ENCODE peak calls at places on chromosomes 13 and 19, in six cellular contexts. U is T-helper 1 cell; Z is stimulated activated CD4-positive, alpha-beta T cell treated with anti-CD3 and anti-CD28 coated beads, Interleukin-4, amount 100 ng/mL, for 24 hours; F is AG04450; M is stimulated activated CD8-positive, alpha-beta memory T cell treated with anti-CD3 and anti-CD28 coated beads, Interleukin-7, amount 100 ng/mL, for 4 hours; S is stimulated activated naive CD8-positive, alpha-beta T cell treated with anti-CD3 and anti-CD28 coated beads, Interleukin-15, Interleukin-2, amounts not matched to agents 100 U/mL and 50 U/mL, for 24 hours. W is an unnamed sample.

GRCh38 chr13:80083516-80084085 is 257.3 kb downstream of the SPRY2 start:
- DNase-seq in U (no peak), Z (no peak), F (no peak), M (no peak), S (no peak), W (no peak)

GRCh38 chr19:5803752-5804515 is 933 bp upstream of the NRTN start:
- DNase-seq in U (peak), Z (peak), F (peak), M (peak), S (peak), W (peak)

GRCh38 chr13:108957369-108958012 is 328.1 kb downstream of the MYO16 start:
- DNase-seq in U (no peak), Z (no peak), F (peak), M (no peak), S (no peak), W (no peak)

GRCh38 chr19:3656747-3657394 is 30.3 kb upstream of the CACTIN start:
- DNase-seq in U (no peak), Z (no peak), F (no peak), M (no peak), S (no peak), W (no peak)

GRCh38 chr13:109699628-109700071 is 86.7 kb downstream of the IRS2 start:
- DNase-seq in U (no peak), Z (no peak), F (no peak), M (no peak), S (no peak), W (no peak)

GRCh38 chr13:89496478-89496877 is 1825.3 kb downstream of the SLITRK5 start:
- DNase-seq in U (no peak), Z (no peak), F (no peak), M (no peak), S (no peak), W (no peak)

GRCh38 chr13:24632382-24633121 is 47.7 kb upstream of the ATP12A start:
- DNase-seq in U (no peak), Z (no peak), F (no peak), M (no peak), S (no peak), W (no peak)

GRCh38 chr19:4430760-4431159 is 26.8 kb downstream of the UBXN6 start:
- DNase-seq in U (no peak), Z (no peak), F (no peak), M (no peak), S (no peak), W (peak)

GRCh38 chr19:54352546-54352945 is 12.2 kb downstream of the LAIR1 start:
- DNase-seq in U (no peak), Z (no peak), F (no peak), M (no peak), S (no peak), W (no peak)

GRCh38 chr13:69199664-69200063 is 908.0 kb upstream of the ATXN8OS start:
- DNase-seq in U (no peak), Z (no peak), F (no peak), M (no peak), S (no peak), W (no peak)

GRCh38 chr13:72163671-72164070 is 296.7 kb upstream of the DACH1 start:
- DNase-seq in U (no peak), Z (no peak), F (no peak), M (no peak), S (no peak), W (no peak)

GRCh38 chr19:16562608-16563025 is 9.6 kb downstream of the SLC35E1 start:
- DNase-seq in U (no peak), Z (no peak), F (no peak), M (no peak), S (no peak), W (no peak)

GRCh38 chr19:49129238-49129583 is 9.9 kb downstream of the PPFIA3 start:
- DNase-seq in U (no peak), Z (no peak), F (no peak), M (no peak), S (no peak), W (no peak)

GRCh38 chr13:80054806-80055205 is 286.1 kb downstream of the SPRY2 start:
- DNase-seq in U (no peak), Z (no peak), F (no peak), M (no peak), S (no peak), W (no peak)

GRCh38 chr13:48942131-48942530 is 33.6 kb upstream of the FNDC3A start:
- DNase-seq in U (no peak), Z (no peak), F (peak), M (no peak), S (no peak), W (no peak)

GRCh38 chr19:2097330-2098327 is 914 bp downstream of the IZUMO4 start:
- DNase-seq in U (peak), Z (peak), F (no peak), M (no peak), S (peak), W (peak)

GRCh38 chr13:97344250-97345175 is 89.5 kb upstream of the RAP2A start:
- DNase-seq in U (no peak), Z (peak), F (no peak), M (no peak), S (peak), W (peak)

GRCh38 chr19:33819875-33820781 is 23.5 kb downstream of the KCTD15 start:
- DNase-seq in U (peak), Z (peak), F (no peak), M (peak), S (peak), W (peak)

GRCh38 chr19:5935473-5936307 is 21.6 kb downstream of the CAPS start:
- DNase-seq in U (no peak), Z (no peak), F (no peak), M (no peak), S (no peak), W (no peak)

GRCh38 chr13:102597029-102598015 is 536 bp downstream of the TPP2 start:
- DNase-seq in U (no peak), Z (peak), F (no peak), M (no peak), S (peak), W (peak)

GRCh38 chr13:112876305-112877000 is 92.6 kb upstream of the MCF2L start:
- DNase-seq in U (no peak), Z (no peak), F (no peak), M (no peak), S (no peak), W (no peak)

GRCh38 chr19:13398780-13399726 is 107.2 kb downstream of the CACNA1A start:
- DNase-seq in U (no peak), Z (no peak), F (peak), M (no peak), S (no peak), W (no peak)

GRCh38 chr19:12866416-12867119 is 14.7 kb downstream of the DNASE2 start:
- DNase-seq in U (no peak), Z (no peak), F (no peak), M (no peak), S (no peak), W (no peak)

GRCh38 chr13:44142911-44143665 is 230.5 kb upstream of the SERP2 start:
- DNase-seq in U (no peak), Z (no peak), F (no peak), M (no peak), S (no peak), W (no peak)

GRCh38 chr19:16180611-16181010 is 4.6 kb upstream of the FAM32A start:
- DNase-seq in U (no peak), Z (no peak), F (no peak), M (no peak), S (no peak), W (no peak)

GRCh38 chr13:27965740-27966640 is 3.1 kb downstream of the CDX2 start:
- DNase-seq in U (no peak), Z (no peak), F (no peak), M (no peak), S (no peak), W (peak)

GRCh38 chr13:24228852-24229458 is 68.4 kb downstream of the SPATA13 start:
- DNase-seq in U (no peak), Z (peak), F (peak), M (no peak), S (peak), W (peak)

GRCh38 chr19:16091546-16092475 is 15.5 kb downstream of the TPM4 start:
- DNase-seq in U (no peak), Z (no peak), F (no peak), M (no peak), S (no peak), W (no peak)

GRCh38 chr19:54439174-54439851 is 9.7 kb upstream of the LENG8 start:
- DNase-seq in U (no peak), Z (peak), F (no peak), M (no peak), S (peak), W (no peak)

GRCh38 chr13:98208606-98209005 is 31.5 kb upstream of the RNF113B start:
- DNase-seq in U (no peak), Z (no peak), F (no peak), M (no peak), S (no peak), W (no peak)

GRCh38 chr19:10269333-10270179 is 1.4 kb upstream of the ICAM1 start:
- DNase-seq in U (peak), Z (peak), F (no peak), M (peak), S (peak), W (peak)

GRCh38 chr13:98595134-98595533 is 18.2 kb upstream of the STK24 start:
- DNase-seq in U (no peak), Z (no peak), F (no peak), M (no peak), S (no peak), W (no peak)

GRCh38 chr13:53783466-53783865 is 754.9 kb downstream of the OLFM4 start:
- DNase-seq in U (no peak), Z (no peak), F (no peak), M (no peak), S (no peak), W (no peak)

GRCh38 chr19:5296457-5297271 is 43.9 kb downstream of the PTPRS start:
- DNase-seq in U (no peak), Z (no peak), F (no peak), M (no peak), S (no peak), W (no peak)

GRCh38 chr13:26050568-26051230 is 1.1 kb downstream of the SHISA2 start:
- DNase-seq in U (no peak), Z (no peak), F (no peak), M (no peak), S (peak), W (peak)

GRCh38 chr19:6963259-6963852 is 57.9 kb downstream of the MBD3L2B start:
- DNase-seq in U (no peak), Z (no peak), F (no peak), M (no peak), S (no peak), W (no peak)

GRCh38 chr13:40681341-40682051 is 15.1 kb upstream of the FOXO1 start:
- DNase-seq in U (no peak), Z (no peak), F (no peak), M (no peak), S (no peak), W (no peak)

W was measured in GM13977.